ENCODE peak calls at places on chromosome 10, in four cellular contexts. U, L, K and P are unnamed samples.

GRCh38 chr10:36534471-36535002 is 590.9 kb upstream of the ANKRD30A start:
- DNase-seq in U (no peak), K (peak; percentile 67), L (no peak), P (no peak)

GRCh38 chr10:53864850-53865249 is 936.2 kb downstream of the PCDH15 start:
- DNase-seq in L (no peak), U (no peak), K (no peak), P (no peak)

GRCh38 chr10:100544950-100545349 is 9.2 kb downstream of the HIF1AN start:
- DNase-seq in K (no peak), U (no peak), L (no peak), P (no peak)

GRCh38 chr10:93703066-93703465 is 674 bp upstream of the FRA10AC1 start:
- DNase-seq in L (peak; percentile 49), U (no peak), K (no peak), P (peak; percentile 4)

GRCh38 chr10:64071218-64071617 is 550.0 kb downstream of the REEP3 start:
- DNase-seq in K (no peak), L (no peak), U (no peak), P (no peak)

GRCh38 chr10:73875139-73875475 is 752 bp upstream of the CAMK2G start:
- DNase-seq in L (no peak), U (no peak), K (peak; percentile 31), P (no peak)

GRCh38 chr10:80697926-80698325 is 160.2 kb downstream of the SH2D4B start:
- DNase-seq in K (no peak), L (no peak), U (no peak), P (no peak)

GRCh38 chr10:121486906-121487305 is 111.3 kb downstream of the FGFR2 start:
- DNase-seq in U (no peak), L (no peak), K (no peak), P (no peak)

GRCh38 chr10:115972426-115972825 is 300.6 kb downstream of the GFRA1 start:
- DNase-seq in U (no peak), L (no peak), K (no peak), P (no peak)

GRCh38 chr10:14736600-14737081 is 38.1 kb downstream of the FAM107B start:
- DNase-seq in L (no peak), K (peak; percentile 39), U (no peak), P (peak; percentile 39)

GRCh38 chr10:33927347-33927746 is 592.9 kb upstream of the NRP1 start:
- DNase-seq in U (no peak), K (no peak), L (no peak), P (peak; percentile 5)

GRCh38 chr10:90289037-90289436 is 568.8 kb downstream of the HTR7 start:
- DNase-seq in L (no peak), U (no peak), K (peak; percentile 14), P (no peak)

GRCh38 chr10:13414855-13415254 is 66.8 kb upstream of the SEPHS1 start:
- DNase-seq in U (peak; percentile 39), K (no peak), L (no peak), P (no peak)

GRCh38 chr10:68235111-68235510 is 3.2 kb upstream of the ATOH7 start:
- DNase-seq in U (no peak), L (no peak), K (no peak), P (no peak)

GRCh38 chr10:68230268-68230667 is 1.6 kb downstream of the ATOH7 start:
- DNase-seq in L (no peak), U (no peak), K (no peak), P (no peak)

GRCh38 chr10:68231916-68232315 is at the start of gene ATOH7:
- DNase-seq in L (no peak), U (peak; percentile 8), K (no peak), P (no peak)

GRCh38 chr10:68233045-68233444 is 1.1 kb upstream of the ATOH7 start:
- DNase-seq in U (no peak), K (no peak), L (no peak), P (no peak)

DNA sequence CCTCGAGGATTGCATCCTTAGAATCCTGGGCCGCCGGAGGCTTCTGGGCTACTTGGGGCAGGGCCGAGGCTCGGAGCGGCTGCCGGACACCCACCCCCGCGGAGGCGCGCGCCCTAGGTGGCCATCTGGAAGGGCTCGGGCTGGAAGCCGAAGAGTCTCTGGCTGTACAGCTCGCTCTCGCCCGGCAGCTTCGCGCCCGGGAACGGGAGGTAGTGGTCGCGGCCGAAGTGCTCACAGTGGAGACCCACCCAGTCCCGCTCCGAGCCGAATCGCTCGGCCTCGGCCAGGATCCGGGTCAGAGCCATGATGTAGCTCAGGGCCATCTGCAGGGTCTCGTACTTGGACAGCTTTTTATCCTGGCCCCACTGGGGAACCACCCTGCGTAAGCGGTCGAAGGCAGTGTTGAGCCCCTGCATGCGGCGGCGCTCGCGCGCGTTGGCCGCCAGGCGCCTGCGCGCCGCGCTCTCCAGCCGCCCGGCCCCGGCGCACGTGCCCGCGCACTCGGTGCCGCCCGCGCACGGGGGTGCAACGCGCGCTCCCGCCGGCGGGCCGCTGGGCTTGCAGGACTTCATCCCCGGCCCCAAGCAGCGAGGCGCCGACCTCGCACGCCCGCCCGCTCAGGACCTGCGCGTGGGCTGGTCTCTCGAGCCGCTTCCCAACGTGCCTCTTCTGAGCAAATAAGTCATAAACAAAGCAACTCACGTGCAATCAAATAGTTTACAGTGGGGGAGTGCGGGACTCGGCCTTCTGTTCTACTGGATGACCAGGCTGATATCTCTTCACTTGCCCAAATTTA is 609 bp downstream of the ATOH7 start:
- DNase-seq in U (peak; percentile 67), L (peak; percentile 51), K (peak; percentile 80), P (peak; percentile 60)
- TF ChIP-seq CTCF in U (peak; percentile 13), L (no peak), K (peak; percentile 11), P (no peak)

GRCh38 chr10:129932996-129933395 is 31.1 kb downstream of the EBF3 start:
- DNase-seq in K (no peak), U (no peak), L (no peak), P (no peak)

GRCh38 chr10:129934196-129934925 is 29.7 kb downstream of the EBF3 start:
- DNase-seq in L (no peak), U (no peak), K (no peak), P (no peak)

GRCh38 chr10:129935102-129935860 is 28.8 kb downstream of the EBF3 start:
- DNase-seq in L (no peak), K (no peak), U (no peak), P (no peak)

GRCh38 chr10:129932182-129932581 is 31.9 kb downstream of the EBF3 start:
- DNase-seq in L (no peak), U (no peak), K (no peak), P (no peak)

GRCh38 chr10:129933456-129934092 is 30.5 kb downstream of the EBF3 start:
- DNase-seq in U (no peak), L (no peak), K (no peak), P (no peak)
- H3K4me1 ChIP-seq in U (no peaks in the 10 kb centered on the region), L (no peaks in the 10 kb centered on the region), K (no peaks in the 10 kb centered on the region), P (peaks cover 37% of the 10 kb centered on the region)

GRCh38 chr10:124644281-124644680 is 99.9 kb downstream of the FAM53B start:
- DNase-seq in K (no peak), L (no peak), U (no peak), P (no peak)
- H3K27ac ChIP-seq in K (no peak overlapping the region), L (no peak overlapping the region), U (no peak overlapping the region), P (peak overlapping the region; percentile 82)

GRCh38 chr10:4390219-4390618 is 435.8 kb upstream of the AKR1E2 start:
- DNase-seq in U (no peak), K (no peak), L (no peak), P (no peak)

GRCh38 chr10:4396401-4397283 is 429.4 kb upstream of the AKR1E2 start:
- DNase-seq in U (no peak), L (no peak), K (no peak), P (no peak)

GRCh38 chr10:4397337-4397736 is 428.7 kb upstream of the AKR1E2 start:
- DNase-seq in U (no peak), K (no peak), L (no peak), P (no peak)

GRCh38 chr10:4395731-4396130 is 430.3 kb upstream of the AKR1E2 start:
- DNase-seq in U (no peak), L (no peak), K (no peak), P (no peak)

GRCh38 chr10:4391683-4392082 is 434.3 kb upstream of the AKR1E2 start:
- DNase-seq in K (no peak), L (no peak), U (no peak), P (no peak)
- TF ChIP-seq CTCF in K (no peak), L (no peak), U (no peak), P (no peak)

GRCh38 chr10:1048732-1049424 is at the start of gene IDI1:
- DNase-seq in K (peak; percentile 97), L (peak; percentile 96), U (peak; percentile 97), P (peak; percentile 97)
- H3K4me1 ChIP-seq in K (peaks cover 31% of the 10 kb centered on the region), L (peaks cover 57% of the 10 kb centered on the region), U (peaks cover 27% of the 10 kb centered on the region), P (peaks cover 59% of the 10 kb centered on the region)

DNA sequence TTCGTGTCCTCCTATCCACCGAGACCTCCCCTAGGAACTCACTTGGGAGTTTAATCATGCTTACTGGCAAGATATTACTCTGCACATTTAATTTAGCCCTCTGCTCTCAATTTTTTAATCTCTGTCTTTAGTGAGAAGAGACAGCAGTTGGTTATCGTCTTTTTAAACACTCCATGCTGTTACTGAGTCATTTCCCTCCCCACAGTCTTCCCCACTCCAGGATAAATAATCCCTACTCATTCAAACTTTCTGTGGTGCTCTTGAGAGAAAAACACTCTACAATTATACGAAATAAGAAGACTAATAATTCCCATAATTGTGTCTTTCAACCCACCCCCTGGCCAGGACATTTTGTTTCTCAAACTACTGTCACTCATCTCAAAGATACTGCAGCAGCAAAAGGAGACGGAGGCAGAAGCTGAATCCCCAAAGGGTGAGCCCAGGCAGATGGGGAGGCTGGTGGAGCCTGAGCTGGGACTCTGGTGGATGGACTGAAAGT is 84.2 kb downstream of the ANK3 start:
- DNase-seq in K (no peak), U (no peak), L (no peak), P (no peak)
- H3K27ac ChIP-seq in K (no peak overlapping the region), U (peak overlapping the region; percentile 14), L (no peak overlapping the region), P (peak overlapping the region; percentile 65)

GRCh38 chr10:31320179-31320597 is 1.2 kb downstream of the ZEB1 start:
- DNase-seq in U (peak; percentile 42), K (peak; percentile 81), L (peak; percentile 63), P (peak; percentile 50)

GRCh38 chr10:31318854-31319601 is at the start of gene ZEB1:
- DNase-seq in K (peak; percentile 95), L (peak; percentile 90), U (peak; percentile 90), P (peak; percentile 93)

GRCh38 chr10:31319602-31320178 is 674 bp downstream of the ZEB1 start:
- DNase-seq in K (no peak), U (no peak), L (no peak), P (no peak)

GRCh38 chr10:31321396-31321941 is 2.5 kb downstream of the ZEB1 start:
- DNase-seq in U (peak; percentile 7), L (no peak), K (peak; percentile 55), P (peak; percentile 4)

DNA sequence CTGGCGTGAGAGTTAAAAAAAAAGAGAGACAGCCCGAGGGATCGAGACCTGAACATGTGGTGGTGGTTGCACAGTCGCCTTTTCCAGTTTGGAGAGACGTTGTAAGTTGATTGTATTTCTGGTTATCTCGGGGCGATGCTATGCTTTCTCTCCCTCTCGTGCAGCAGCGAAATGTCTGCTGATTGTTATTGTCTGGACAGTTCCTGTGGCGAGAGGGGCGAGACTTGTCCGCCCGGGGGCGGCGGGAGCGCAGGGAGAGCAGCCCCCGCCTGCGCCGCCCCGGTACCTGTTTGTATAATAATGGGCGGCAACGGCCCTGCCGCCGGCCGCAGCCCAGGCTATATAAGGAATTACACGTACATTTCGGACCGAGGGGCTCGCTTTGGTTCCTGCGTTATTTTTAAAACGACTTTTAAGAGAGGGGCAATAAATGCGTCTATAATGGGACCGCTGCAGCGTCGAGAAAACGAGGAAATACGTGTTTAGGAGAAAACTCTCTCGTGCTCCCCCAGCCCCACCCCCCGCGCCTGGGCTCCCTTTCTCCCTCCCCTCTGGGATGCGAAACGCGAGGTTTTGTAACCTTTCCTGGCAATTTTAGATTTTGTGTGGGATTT is 1.7 kb downstream of the ZEB1 start:
- DNase-seq in U (peak; percentile 24), K (peak; percentile 69), L (peak; percentile 58), P (peak; percentile 57)
- TF ChIP-seq CTCF in U (no peak), K (peak; percentile 0), L (no peak), P (no peak)

GRCh38 chr10:119562097-119562496 is 19.6 kb upstream of the RGS10 start:
- DNase-seq in K (no peak), L (no peak), U (no peak), P (no peak)
- H3K4me1 ChIP-seq in K (no peaks in the 10 kb centered on the region), L (no peaks in the 10 kb centered on the region), U (no peaks in the 10 kb centered on the region), P (no peaks in the 10 kb centered on the region)